ENCODE peak calls at places on chromosomes 13 and 19, in seven cellular contexts. B, K, H, J, U, S and O are unnamed samples.

GRCh38 chr19:19487077-19488040 is 28.0 kb downstream of the TSSK6 start:
- DNase-seq in S (no peak), U (no peak), B (no peak), J (no peak), H (no peak), K (no peak), O (no peak)

GRCh38 chr13:110466261-110466660 is 95.3 kb downstream of the RAB20 start:
- DNase-seq in U (no peak), B (no peak), J (no peak), H (no peak), K (no peak), S (no peak), O (no peak)

GRCh38 chr13:101398920-101399319 is 17.4 kb downstream of the NALCN start:
- DNase-seq in U (no peak), S (no peak), K (no peak), B (no peak), J (no peak), H (peak; percentile 86), O (no peak)

GRCh38 chr19:55158848-55159793 is 1.6 kb upstream of the TNNI3 start:
- DNase-seq in B (peak; percentile 55), U (no peak), K (no peak), J (no peak), H (peak; percentile 61), S (no peak), O (no peak)

GRCh38 chr19:24054044-24054935 is 32.7 kb upstream of the ZNF254 start:
- DNase-seq in U (peak; percentile 96), H (peak; percentile 96), K (no peak), J (no peak), B (peak; percentile 13), S (no peak), O (no peak)

GRCh38 chr19:8208710-8209110 is 460 bp upstream of the CERS4 start:
- DNase-seq in B (no peak), H (no peak), K (no peak), S (no peak), U (no peak), J (no peak), O (no peak)

GRCh38 chr13:112849500-112849899 is 119.5 kb upstream of the MCF2L start:
- DNase-seq in J (no peak), B (no peak), S (no peak), H (peak; percentile 10), U (no peak), K (no peak), O (no peak)

GRCh38 chr19:48419158-48419920 is 25.9 kb downstream of the GRIN2D start:
- DNase-seq in H (peak; percentile 37), B (no peak), S (peak; percentile 62), J (no peak), U (no peak), K (peak; percentile 80), O (peak; percentile 50)

GRCh38 chr19:55642153-55643002 is 1.1 kb upstream of the ZNF581 start:
- DNase-seq in U (no peak), K (no peak), S (no peak), B (no peak), J (no peak), H (no peak), O (no peak)

GRCh38 chr13:53338760-53339159 is 310.1 kb downstream of the OLFM4 start:
- DNase-seq in B (no peak), K (no peak), H (no peak), U (no peak), J (no peak), S (no peak), O (no peak)
- TF ChIP-seq CTCF in B (no peak), K (no peak), H (no peak), U (peak; percentile 19), J (no peak), S (no peak), O (peak; percentile 29)

DNA sequence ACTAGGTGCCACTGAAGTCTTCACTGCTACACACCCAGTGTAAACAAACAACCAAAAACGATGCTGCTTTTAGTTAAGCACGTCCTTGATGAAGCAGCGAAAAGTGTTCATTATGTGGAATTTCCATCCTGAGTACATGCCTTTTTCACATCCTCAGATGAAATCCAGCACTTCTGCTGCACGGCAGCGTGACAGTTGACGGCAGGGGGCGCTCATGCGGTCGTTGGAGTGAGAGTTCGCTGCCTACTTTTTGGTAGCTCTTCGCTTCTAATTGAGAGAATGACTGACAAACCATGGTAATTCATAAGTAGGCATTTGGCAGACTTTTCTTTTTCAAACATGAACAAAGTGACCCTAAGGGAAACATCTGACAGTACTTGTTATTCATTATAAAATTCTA is 1124.9 kb downstream of the EFNB2 start:
- DNase-seq in H (peak; percentile 41), K (no peak), B (peak; percentile 4), J (no peak), S (peak; percentile 32), U (peak; percentile 5), O (peak; percentile 47)
- TF ChIP-seq CTCF in H (peak; percentile 71), K (peak; percentile 42), B (peak; percentile 49), J (no peak), S (peak; percentile 9), U (no peak), O (peak; percentile 69)

DNA sequence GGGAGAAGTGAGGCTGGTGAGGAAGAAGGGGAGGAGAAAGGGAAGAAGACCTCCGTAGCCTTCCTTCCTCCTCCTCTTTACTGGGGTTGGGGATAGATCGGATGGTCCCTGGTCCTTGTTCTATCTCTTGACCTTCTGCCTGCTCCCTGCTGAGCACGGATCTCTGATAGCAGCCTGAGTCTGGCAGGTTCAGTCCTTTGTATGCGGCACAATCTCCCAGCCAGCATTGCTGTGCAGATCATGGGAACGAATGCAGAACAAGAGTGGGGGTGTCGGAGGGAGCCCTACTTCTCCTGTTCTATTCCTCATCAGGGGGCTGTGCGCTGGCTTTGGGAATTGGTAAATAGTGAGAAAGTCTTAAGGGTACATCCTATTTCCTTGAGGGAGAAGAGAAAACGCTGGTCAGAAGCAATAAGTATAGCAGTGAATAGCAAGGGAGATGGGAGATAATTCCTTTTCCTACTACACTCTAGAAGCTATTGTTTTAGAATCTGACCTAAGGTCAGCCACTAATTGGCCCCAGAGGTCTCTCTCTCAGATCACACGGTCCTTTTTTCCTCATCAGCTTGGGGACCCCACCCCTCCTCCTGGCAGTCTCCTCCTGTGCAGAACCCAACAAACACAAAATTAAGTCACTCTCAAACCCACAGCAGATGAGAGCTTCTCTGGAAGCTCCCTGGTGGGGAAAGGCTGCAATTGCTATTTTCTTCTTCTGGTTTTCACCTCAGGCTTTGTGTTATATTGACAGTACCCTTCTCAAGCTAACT is 41.0 kb downstream of the KL start:
- DNase-seq in J (no peak), U (no peak), K (peak; percentile 49), S (no peak), B (peak; percentile 18), H (peak; percentile 44), O (no peak)
- TF ChIP-seq CTCF in J (no peak), U (peak; percentile 49), K (peak; percentile 21), S (no peak), B (peak; percentile 7), H (peak; percentile 62), O (peak; percentile 57)

GRCh38 chr13:45296259-45296658 is 44.7 kb downstream of the TPT1 start:
- DNase-seq in H (no peak), K (no peak), S (no peak), J (no peak), U (no peak), B (no peak), O (no peak)
- TF ChIP-seq CTCF in H (no peak), K (no peak), S (no peak), J (no peak), U (no peak), B (no peak), O (no peak)

DNA sequence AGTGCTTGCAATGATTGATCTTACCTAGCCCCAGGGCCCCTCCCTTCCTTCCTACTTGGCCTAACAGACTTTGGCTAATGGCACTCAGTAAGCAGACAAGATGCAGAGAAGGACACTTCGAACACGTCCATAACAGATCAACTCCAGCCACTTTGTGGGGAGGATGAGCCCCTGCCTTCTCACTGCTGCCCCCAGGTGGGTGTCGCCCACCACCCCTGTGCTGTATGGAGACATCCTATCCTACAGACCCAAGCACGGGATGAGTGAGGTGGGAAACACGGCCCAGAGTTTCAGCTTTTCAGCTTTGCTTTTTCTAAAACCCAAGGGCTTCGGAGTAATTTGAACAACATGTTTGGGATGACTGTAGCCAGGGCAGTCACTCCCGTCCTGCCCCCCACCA is 5.5 kb downstream of the SLC7A1 start:
- DNase-seq in H (no peak), S (no peak), J (no peak), B (no peak), K (no peak), U (no peak), O (no peak)
- TF ChIP-seq CTCF in H (no peak), S (no peak), J (no peak), B (no peak), K (no peak), U (no peak), O (peak; percentile 16)

GRCh38 chr19:51697169-51697776 is 4.1 kb downstream of the SPACA6 start:
- DNase-seq in K (no peak), J (no peak), S (no peak), U (no peak), H (no peak), B (no peak), O (no peak)
- TF ChIP-seq CTCF in K (no peak), J (no peak), S (no peak), U (no peak), H (no peak), B (no peak), O (no peak)

GRCh38 chr19:7007859-7008258 is 13.4 kb downstream of the MBD3L2B start:
- DNase-seq in K (no peak), B (no peak), U (no peak), H (no peak), J (no peak), S (no peak), O (no peak)

GRCh38 chr19:6999938-7000732 is 21.1 kb downstream of the MBD3L2B start:
- DNase-seq in B (no peak), U (no peak), J (no peak), S (no peak), H (no peak), K (no peak), O (no peak)

GRCh38 chr19:7006305-7006704 is 14.9 kb downstream of the MBD3L2B start:
- DNase-seq in B (no peak), H (no peak), J (no peak), S (no peak), U (no peak), K (no peak), O (no peak)

GRCh38 chr19:7000816-7001215 is 20.4 kb downstream of the MBD3L2B start:
- DNase-seq in B (no peak), K (no peak), J (no peak), S (no peak), U (no peak), H (no peak), O (no peak)

GRCh38 chr19:7004313-7004931 is 16.8 kb downstream of the MBD3L2B start:
- DNase-seq in S (no peak), B (peak; percentile 29), K (no peak), U (no peak), J (no peak), H (peak; percentile 33), O (peak; percentile 10)
- TF ChIP-seq CTCF in S (peak; percentile 73), B (peak; percentile 52), K (peak; percentile 46), U (no peak), J (no peak), H (peak; percentile 58), O (peak; percentile 83)

DNA sequence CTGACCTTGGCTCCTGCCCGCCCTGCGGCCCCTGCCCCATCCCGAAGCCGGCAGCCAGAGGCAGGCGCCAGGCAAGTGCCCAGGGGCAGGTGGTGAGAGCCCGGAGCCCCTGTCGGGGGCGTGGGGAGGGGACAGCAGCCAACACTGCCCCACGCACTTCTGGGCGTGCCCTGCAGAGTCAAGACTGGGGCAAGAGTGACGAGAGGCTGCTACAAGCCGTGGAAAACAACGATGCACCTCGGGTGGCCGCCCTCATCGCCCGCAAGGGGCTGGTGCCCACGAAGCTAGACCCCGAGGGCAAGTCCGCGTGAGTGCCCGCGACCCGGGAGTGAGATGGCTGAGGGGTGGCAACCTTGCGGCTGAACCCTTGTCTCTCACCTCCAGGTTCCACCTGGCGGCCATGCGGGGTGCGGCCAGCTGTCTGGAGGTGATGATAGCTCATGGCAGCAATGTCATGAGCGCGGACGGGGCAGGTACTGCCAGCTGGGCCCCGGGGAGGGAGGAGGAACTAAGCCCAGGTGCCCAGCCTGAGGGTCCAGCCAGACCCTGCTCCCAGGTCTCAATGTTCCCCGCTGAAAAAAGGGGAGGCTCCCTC is 17.3 kb downstream of the ANKRD24 start:
- DNase-seq in B (peak; percentile 78), H (no peak), S (no peak), J (no peak), K (no peak), U (no peak), O (no peak)
- TF ChIP-seq CTCF in B (peak; percentile 35), H (no peak), S (no peak), J (no peak), K (no peak), U (peak; percentile 57), O (peak; percentile 30)